ENCODE peak calls at places on chromosome 9, in four cellular contexts. T is CD8-positive, alpha-beta T cell; L is upper lobe of right lung; N is bronchial epithelial cell. D is an unnamed sample.

GRCh38 chr9:132912131-132912530 is 32.3 kb downstream of the TSC1 start:
- DNase-seq in T (no peak), N (no peak), L (no peak), D (no peak)

GRCh38 chr9:99244300-99245260 is 22.5 kb downstream of the SEC61B start:
- DNase-seq in N (no peak), L (no peak), T (no peak), D (no peak)

GRCh38 chr9:18338042-18338441 is 135.9 kb upstream of the ADAMTSL1 start:
- DNase-seq in L (no peak), N (no peak), T (no peak), D (no peak)

GRCh38 chr9:20697021-20697719 is 13.1 kb downstream of the FOCAD start:
- DNase-seq in N (no peak), T (no peak), L (no peak), D (no peak)

GRCh38 chr9:15722888-15723287 is 170.0 kb downstream of the CCDC171 start:
- DNase-seq in N (no peak), T (no peak), L (no peak), D (no peak)

GRCh38 chr9:78954286-78954685 is 617.5 kb upstream of the TLE4 start:
- DNase-seq in L (no peak), N (no peak), T (no peak), D (no peak)

GRCh38 chr9:93557366-93558137 is 18.8 kb upstream of the PHF2 start:
- DNase-seq in N (no peak), L (no peak), T (no peak), D (no peak)

GRCh38 chr9:16425572-16425971 is 444.9 kb downstream of the BNC2 start:
- DNase-seq in N (peak), T (no peak), L (no peak), D (peak)

GRCh38 chr9:2859776-2860379 is 16.0 kb upstream of the PUM3 start:
- DNase-seq in T (peak), L (peak), N (peak), D (peak)

GRCh38 chr9:83007521-83008300 is 55.2 kb downstream of the RASEF start:
- DNase-seq in T (no peak), N (no peak), L (no peak), D (no peak)

GRCh38 chr9:128706045-128706444 is 3.7 kb downstream of the PKN3 start:
- DNase-seq in N (no peak), T (no peak), L (peak), D (no peak)

GRCh38 chr9:120842685-120843485 is at the start of gene PSMD5:
- DNase-seq in N (peak), T (peak), L (peak), D (peak)

GRCh38 chr9:84670106-84670800 is 724 bp downstream of the NTRK2 start:
- DNase-seq in T (no peak), N (no peak), L (no peak), D (no peak)

GRCh38 chr9:75866273-75866871 is 24.1 kb upstream of the PCSK5 start:
- DNase-seq in L (no peak), N (peak), T (peak), D (peak)

GRCh38 chr9:86512929-86513328 is 158.7 kb upstream of the TUT7 start:
- DNase-seq in T (no peak), N (no peak), L (no peak), D (no peak)

GRCh38 chr9:117046666-117047327 is 359.7 kb downstream of the TRIM32 start:
- DNase-seq in L (no peak), N (peak), T (no peak), D (no peak)

GRCh38 chr9:77725051-77725702 is 77.1 kb upstream of the GNA14 start:
- DNase-seq in T (no peak), L (no peak), N (no peak), D (no peak)

GRCh38 chr9:98074119-98074990 is 17.8 kb downstream of the NANS start:
- DNase-seq in N (peak), T (peak), L (peak), D (peak)

GRCh38 chr9:138023394-138024124 is 146.0 kb downstream of the CACNA1B start:
- DNase-seq in N (no peak), T (no peak), L (peak), D (no peak)

DNA sequence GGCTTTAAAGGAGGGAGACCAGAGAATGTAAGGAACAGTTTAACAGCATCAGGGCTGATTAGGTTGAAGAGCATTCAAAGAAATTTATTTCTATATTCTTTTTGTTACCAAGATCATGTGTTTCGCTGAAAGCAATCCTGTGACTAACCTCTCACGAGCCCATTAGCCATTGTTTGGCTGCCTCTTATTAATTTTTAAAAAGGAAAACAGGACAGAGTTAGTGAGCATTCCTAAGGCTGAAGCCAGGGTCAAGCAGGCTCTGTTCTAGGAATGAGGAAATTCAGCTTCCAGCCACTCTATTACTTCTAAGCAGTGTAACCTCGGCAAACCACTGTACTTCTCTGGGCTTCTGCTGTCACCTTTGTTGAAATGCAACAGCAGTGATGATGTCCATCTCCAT is 173.6 kb downstream of the ACTL7B start:
- DNase-seq in L (no peak), N (no peak), T (no peak), D (no peak)
- TF ChIP-seq CTCF in L (no peak), N (no peak), T (no peak), D (no peak)

GRCh38 chr9:94729199-94729598 is 2.7 kb downstream of the AOPEP start:
- DNase-seq in N (no peak), T (no peak), L (no peak), D (no peak)
- TF ChIP-seq CTCF in N (no peak), T (no peak), L (no peak), D (no peak)

DNA sequence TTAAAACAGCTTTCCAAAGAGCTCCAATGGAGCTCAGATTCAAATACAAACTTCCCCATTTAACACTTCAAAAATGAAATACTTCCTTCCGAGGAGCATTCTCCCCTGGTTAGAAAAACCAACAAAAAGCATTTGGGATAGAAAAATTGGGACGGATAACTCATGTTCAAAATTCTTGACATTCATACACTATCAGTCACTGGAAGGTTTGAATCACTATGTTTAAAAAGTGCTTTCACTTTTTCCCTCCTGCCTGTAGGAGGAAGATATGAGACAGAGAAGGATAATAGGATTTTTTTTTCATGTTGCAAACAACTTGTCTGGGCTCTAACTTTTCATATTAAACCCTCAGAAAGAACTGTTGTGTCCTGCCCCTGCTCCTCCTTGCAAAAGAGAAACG is 412.0 kb downstream of the ACTL7B start:
- DNase-seq in T (no peak), N (peak), L (no peak), D (peak)
- TF ChIP-seq CTCF in T (no peak), N (no peak), L (no peak), D (no peak)

DNA sequence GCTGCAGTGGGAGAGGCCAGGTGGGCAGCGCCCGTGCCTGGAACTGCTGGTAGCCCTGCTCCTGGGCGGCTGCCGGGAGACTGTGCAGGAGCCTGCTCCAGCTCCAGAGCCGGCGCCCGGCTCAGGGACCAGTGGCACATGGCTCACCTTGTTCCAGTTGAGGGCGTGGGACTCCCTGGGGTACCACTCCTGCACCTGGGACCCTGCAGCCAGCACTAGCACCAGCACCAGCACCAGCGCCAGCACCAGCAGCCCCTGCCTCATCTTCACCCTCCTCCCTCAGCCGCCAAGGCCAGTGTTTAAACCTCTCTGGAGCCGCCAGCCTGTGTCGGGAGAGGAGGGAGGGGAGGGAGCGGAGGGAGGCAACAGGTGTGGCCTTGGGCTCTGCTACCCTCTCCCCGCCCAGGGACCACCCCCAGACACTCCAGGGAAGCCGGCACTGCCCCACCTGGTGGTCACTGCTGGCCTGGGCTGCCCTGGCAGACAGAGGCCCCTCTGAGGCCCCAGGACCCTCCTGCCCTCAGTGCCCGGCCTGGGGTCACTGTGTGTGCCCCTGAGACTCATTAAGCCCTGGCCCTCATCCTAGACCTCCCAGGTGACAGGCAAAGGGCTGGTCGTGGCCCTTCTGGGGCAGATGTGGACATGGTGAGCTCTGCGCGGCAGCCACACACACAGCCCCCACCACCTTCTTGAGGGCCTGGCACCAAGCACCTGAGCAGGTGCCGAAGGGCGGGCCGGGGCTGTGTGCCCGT is at the start of gene LCN10:
- DNase-seq in T (no peak), N (no peak), L (no peak), D (no peak)
- TF ChIP-seq CTCF in T (no peak), N (peak), L (peak), D (peak)

DNA sequence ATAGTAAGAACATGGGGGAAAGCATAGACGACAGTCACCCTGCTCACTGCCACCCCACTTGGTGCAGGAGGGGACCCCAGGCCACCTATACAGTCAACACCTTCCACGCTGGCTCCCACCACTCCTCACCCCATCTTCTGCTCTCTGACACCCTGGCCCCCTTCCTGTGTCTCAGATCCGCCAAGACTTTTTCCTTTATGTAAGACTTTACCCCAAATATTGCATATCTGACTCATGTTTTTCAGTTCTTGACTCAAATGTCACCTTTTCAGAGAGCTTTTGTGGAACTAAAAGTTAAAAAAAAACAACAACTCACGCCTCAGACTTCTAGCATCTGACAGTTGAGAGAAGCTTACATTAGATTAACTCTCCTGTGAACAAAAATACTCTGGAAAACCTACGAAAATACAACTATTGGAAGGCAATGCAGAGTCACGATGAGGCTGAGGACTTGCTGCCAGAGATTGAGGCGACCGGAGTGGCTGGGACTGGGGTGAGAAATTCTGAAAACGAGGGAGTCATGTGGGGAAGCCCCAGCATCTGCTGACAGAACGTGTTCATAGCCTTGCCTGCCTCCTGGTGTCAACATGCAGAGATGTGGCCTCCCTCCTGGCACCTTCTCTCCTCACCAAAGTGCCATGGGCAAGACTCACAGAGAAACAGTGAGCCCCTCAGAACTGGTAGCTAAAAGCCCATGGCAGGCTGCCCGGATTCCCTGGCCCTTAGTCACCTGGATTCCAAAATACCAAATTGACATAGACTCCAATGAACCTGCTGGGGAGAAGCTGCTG is 22.4 kb upstream of the FCN2 start:
- DNase-seq in N (no peak), L (peak), T (no peak), D (peak)
- TF ChIP-seq CTCF in N (no peak), L (no peak), T (no peak), D (no peak)

DNA sequence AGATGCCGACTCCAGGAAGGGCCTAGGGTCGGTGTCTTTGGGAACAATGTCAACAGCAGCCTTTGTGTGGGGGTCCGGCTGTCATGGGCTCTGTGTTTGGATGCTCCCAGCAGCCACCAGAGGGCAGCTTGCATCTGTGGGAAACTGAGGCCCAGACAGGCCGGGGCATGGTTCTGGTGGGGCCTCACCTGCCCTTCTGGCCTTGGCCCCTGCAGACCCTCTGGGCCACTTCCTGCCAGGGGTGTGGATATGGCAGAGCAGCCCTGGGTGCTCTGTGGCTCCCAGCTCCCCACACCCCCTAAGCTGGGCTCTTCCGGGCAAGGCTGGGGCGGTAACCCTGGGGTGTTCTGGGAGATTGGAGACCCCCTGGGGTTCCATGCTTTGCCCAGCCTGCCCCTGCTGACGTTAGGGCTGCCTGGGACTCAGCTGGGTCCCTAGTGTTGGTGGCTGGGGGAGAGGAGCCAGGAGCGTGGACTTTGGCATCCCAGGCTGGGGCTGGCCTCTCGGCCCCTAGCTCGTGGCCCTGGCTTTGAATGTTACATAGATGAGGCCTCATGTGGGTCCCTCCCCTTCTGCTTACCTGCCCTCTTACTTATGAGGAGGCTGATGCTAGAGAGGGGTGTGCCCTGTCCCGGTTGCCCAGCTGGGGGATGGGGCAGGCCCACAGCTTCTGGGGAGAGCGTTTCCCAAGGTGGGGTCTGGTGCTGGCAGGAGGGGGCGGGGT is 38.3 kb downstream of the RXRA start:
- DNase-seq in L (no peak), T (no peak), N (no peak), D (no peak)
- TF ChIP-seq CTCF in L (peak), T (no peak), N (peak), D (no peak)

D was measured in MCF 10A.